ENCODE peak calls at places on chromosomes 16 and 17, in ten cellular contexts. B is astrocyte of the spinal cord; M is progenitor cell of endocrine pancreas; H is tibial nerve; N is NCI-H774; J is fibroblast of mammary gland; V is cardiac septum; L is activated CD4-positive, alpha-beta T cell treated with anti-CD3 and anti-CD28 coated beads, Interleukin-2, amount 50 U/mL, for 1 hour; U is T-cell; C is AML-193. E is an unnamed sample.

GRCh38 chr16:67470314-67470713 is 10.6 kb downstream of the ATP6V0D1 start:
- DNase-seq in B (no peak), M (no peak), H (no peak), N (peak; percentile 27), J (no peak), V (peak; percentile 89), L (no peak), U (no peak), C (no peak), E (no peak)

GRCh38 chr17:10001296-10001904 is 96.3 kb upstream of the RCVRN start:
- DNase-seq in B (no peak), M (no peak), H (no peak), N (no peak), J (no peak), V (no peak), L (no peak), U (no peak), C (no peak), E (no peak)

GRCh38 chr17:67974598-67975066 is 21.6 kb downstream of the C17orf58 start:
- DNase-seq in B (no peak), M (no peak), H (no peak), N (no peak), J (no peak), V (no peak), L (no peak), U (no peak), C (no peak), E (no peak)

GRCh38 chr17:12911241-12911640 is 106.6 kb downstream of the ELAC2 start:
- DNase-seq in B (no peak), M (no peak), H (no peak), N (no peak), J (peak; percentile 18), V (no peak), L (no peak), U (no peak), C (no peak), E (no peak)

GRCh38 chr16:56866955-56867830 is 2.2 kb downstream of the SLC12A3 start:
- DNase-seq in B (peak; percentile 63), M (peak; percentile 37), H (no peak), N (peak; percentile 28), J (peak; percentile 72), V (no peak), L (peak; percentile 27), U (no peak), C (peak; percentile 46), E (peak; percentile 3)

GRCh38 chr16:4323071-4323844 is 7.4 kb downstream of the GLIS2 start:
- DNase-seq in B (no peak), M (no peak), H (no peak), N (no peak), J (no peak), V (no peak), L (no peak), U (no peak), C (no peak), E (no peak)

GRCh38 chr17:38727661-38728220 is 2.4 kb upstream of the CISD3 start:
- DNase-seq in B (no peak), M (no peak), H (no peak), N (no peak), J (no peak), V (no peak), L (peak; percentile 41), U (no peak), C (no peak), E (peak; percentile 68)

GRCh38 chr17:75288784-75289121 is 480 bp downstream of the SLC25A19 start:
- DNase-seq in B (no peak), M (peak; percentile 25), H (no peak), N (peak; percentile 69), J (no peak), V (no peak), L (no peak), U (no peak), C (peak; percentile 43), E (no peak)

GRCh38 chr17:69882281-69882680 is 192.7 kb upstream of the KCNJ16 start:
- DNase-seq in B (no peak), M (no peak), H (no peak), N (no peak), J (no peak), V (no peak), L (no peak), U (no peak), C (no peak), E (no peak)

GRCh38 chr17:49390548-49391324 is 23.9 kb downstream of the PHB1 start:
- DNase-seq in B (no peak), M (no peak), H (no peak), N (no peak), J (no peak), V (peak; percentile 77), L (no peak), U (no peak), C (peak; percentile 81), E (no peak)

GRCh38 chr16:87945351-87946042 is 5.7 kb upstream of the BANP start:
- DNase-seq in B (peak; percentile 88), M (peak; percentile 90), H (peak; percentile 51), N (peak; percentile 84), J (peak; percentile 87), V (peak; percentile 83), L (no peak), U (peak; percentile 18), C (no peak), E (no peak)

GRCh38 chr16:21274172-21274726 is 3.8 kb downstream of the CRYM start:
- DNase-seq in B (no peak), M (no peak), H (no peak), N (no peak), J (no peak), V (no peak), L (no peak), U (no peak), C (no peak), E (no peak)

GRCh38 chr16:31875112-31875803 is 1.7 kb downstream of the ZNF267 start:
- DNase-seq in B (peak; percentile 29), M (no peak), H (no peak), N (no peak), J (peak; percentile 41), V (no peak), L (no peak), U (no peak), C (no peak), E (no peak)

GRCh38 chr17:80125656-80126448 is 21.1 kb downstream of the EIF4A3 start:
- DNase-seq in B (peak; percentile 67), M (no peak), H (no peak), N (no peak), J (peak; percentile 90), V (no peak), L (no peak), U (no peak), C (no peak), E (no peak)

GRCh38 chr17:31593806-31594205 is 202.3 kb downstream of the RAB11FIP4 start:
- DNase-seq in B (peak; percentile 58), M (no peak), H (no peak), N (no peak), J (peak; percentile 39), V (peak; percentile 84), L (no peak), U (no peak), C (no peak), E (no peak)

GRCh38 chr17:13415877-13416416 is 185.8 kb downstream of the HS3ST3A1 start:
- DNase-seq in B (peak; percentile 51), M (no peak), H (no peak), N (peak; percentile 1), J (peak; percentile 92), V (no peak), L (no peak), U (no peak), C (no peak), E (no peak)

GRCh38 chr17:58172369-58173071 is 5.7 kb downstream of the OR4D2 start:
- DNase-seq in B (peak; percentile 4), M (no peak), H (no peak), N (peak; percentile 28), J (peak; percentile 42), V (no peak), L (peak; percentile 36), U (peak; percentile 22), C (peak; percentile 64), E (no peak)

GRCh38 chr16:19167710-19168172 is 299 bp upstream of the SYT17 start:
- DNase-seq in B (peak; percentile 51), M (peak; percentile 79), H (no peak), N (peak; percentile 81), J (peak; percentile 63), V (no peak), L (no peak), U (no peak), C (no peak), E (no peak)

GRCh38 chr16:49428808-49429207 is 55.2 kb downstream of the C16orf78 start:
- DNase-seq in B (no peak), M (no peak), H (no peak), N (no peak), J (no peak), V (no peak), L (no peak), U (no peak), C (no peak), E (no peak)

GRCh38 chr16:54287758-54288591 is 1.4 kb upstream of the IRX3 start:
- DNase-seq in B (no peak), M (no peak), H (no peak), N (no peak), J (peak; percentile 18), V (no peak), L (no peak), U (no peak), C (no peak), E (no peak)

GRCh38 chr17:62724398-62725146 is 83.5 kb downstream of the MARCHF10 start:
- DNase-seq in B (no peak), M (no peak), H (no peak), N (no peak), J (no peak), V (peak; percentile 73), L (peak; percentile 53), U (peak; percentile 52), C (no peak), E (peak; percentile 76)

GRCh38 chr17:50947844-50948514 is 81.8 kb upstream of the TOB1 start:
- DNase-seq in B (no peak), M (no peak), H (peak; percentile 18), N (peak; percentile 85), J (no peak), V (peak; percentile 76), L (no peak), U (no peak), C (no peak), E (no peak)

GRCh38 chr16:31177136-31177535 is 2.8 kb upstream of the FUS start:
- DNase-seq in B (peak; percentile 82), M (no peak), H (no peak), N (no peak), J (peak; percentile 66), V (peak; percentile 43), L (peak; percentile 45), U (peak; percentile 27), C (peak; percentile 23), E (no peak)

GRCh38 chr16:71230122-71230845 is at the start of gene HYDIN:
- DNase-seq in B (peak; percentile 24), M (peak; percentile 79), H (no peak), N (peak; percentile 65), J (peak; percentile 28), V (no peak), L (no peak), U (no peak), C (no peak), E (no peak)

GRCh38 chr17:44084131-44084538 is 13.6 kb downstream of the G6PC3 start:
- DNase-seq in B (no peak), M (no peak), H (no peak), N (no peak), J (no peak), V (no peak), L (peak; percentile 22), U (no peak), C (no peak), E (no peak)

GRCh38 chr16:49951568-49952195 is 73.3 kb upstream of the CNEP1R1 start:
- DNase-seq in B (no peak), M (no peak), H (no peak), N (no peak), J (no peak), V (no peak), L (no peak), U (no peak), C (no peak), E (no peak)

GRCh38 chr17:17853811-17854527 is 17.2 kb upstream of the SREBF1 start:
- DNase-seq in B (no peak), M (no peak), H (no peak), N (no peak), J (no peak), V (no peak), L (no peak), U (no peak), C (no peak), E (peak; percentile 23)

GRCh38 chr16:21684199-21684598 is 20.4 kb downstream of the OTOA start:
- DNase-seq in B (no peak), M (no peak), H (no peak), N (peak; percentile 4), J (peak; percentile 4), V (no peak), L (peak; percentile 30), U (no peak), C (peak; percentile 7), E (peak; percentile 4)

E was measured in activated T-helper 9 cell treated with anti-CD3 and anti-CD28 coated beads, Interleukin-2, amount 50 U/mL, for 16 hours.